ENCODE peak calls at places on chromosomes 1 and 21, in four cellular contexts. N is mesenchymal stem cell, V is H9, A is IMR-90. W is an unnamed sample.

GRCh38 chr1:181137217-181137743 is 48.8 kb downstream of the IER5 start:
- DNase-seq in V (no peak), N (no peak), A (no peak), W (no peak)

GRCh38 chr1:223531742-223532341 is 133.7 kb downstream of the CAPN8 start:
- DNase-seq in A (peak; percentile 19), V (peak; percentile 77), N (peak; percentile 23), W (peak; percentile 44)

GRCh38 chr1:181036107-181036843 is 2.5 kb downstream of the MR1 start:
- DNase-seq in A (no peak), V (no peak), N (no peak), W (no peak)

GRCh38 chr1:168085401-168085872 is 51.3 kb downstream of the GPR161 start:
- DNase-seq in A (no peak), V (no peak), N (no peak), W (no peak)

GRCh38 chr1:44721521-44722361 is 9.2 kb downstream of the RNU5D-1 start:
- DNase-seq in N (peak; percentile 98), A (peak; percentile 91), V (peak; percentile 90), W (no peak)

GRCh38 chr1:35988237-35988636 is 57.3 kb downstream of the AGO3 start:
- DNase-seq in A (no peak), V (no peak), N (no peak), W (no peak)

GRCh38 chr1:87794788-87795614 is 466.3 kb downstream of the LMO4 start:
- DNase-seq in N (peak; percentile 52), A (peak; percentile 87), V (no peak), W (no peak)

GRCh38 chr21:36104306-36105300 is 30.3 kb upstream of the CBR3 start:
- DNase-seq in V (peak; percentile 72), N (peak; percentile 22), A (peak; percentile 26), W (peak; percentile 54)

GRCh38 chr1:1630965-1631792 is 794 bp upstream of the MMP23B start:
- DNase-seq in N (peak; percentile 37), A (no peak), V (peak; percentile 52), W (no peak)

GRCh38 chr1:196209983-196210382 is 398.3 kb downstream of the KCNT2 start:
- DNase-seq in A (no peak), N (peak; percentile 17), V (no peak), W (no peak)

GRCh38 chr1:232844791-232845190 is 39.6 kb downstream of the MAP10 start:
- DNase-seq in A (peak; percentile 76), V (no peak), N (peak; percentile 54), W (no peak)

GRCh38 chr1:160129046-160129445 is 13.5 kb downstream of the ATP1A2 start:
- DNase-seq in V (no peak), A (peak; percentile 38), N (peak; percentile 51), W (no peak)

GRCh38 chr1:2946291-2946690 is 75.0 kb upstream of the ACTRT2 start:
- DNase-seq in A (no peak), N (no peak), V (no peak), W (no peak)

GRCh38 chr1:110005971-110006370 is 21.4 kb downstream of the AHCYL1 start:
- DNase-seq in V (no peak), N (peak; percentile 40), A (peak; percentile 72), W (no peak)

GRCh38 chr1:61254629-61255323 is 172.4 kb downstream of the NFIA start:
- DNase-seq in N (peak; percentile 64), A (peak; percentile 18), V (no peak), W (no peak)

GRCh38 chr1:205791568-205792180 is 16.4 kb upstream of the RAB29 start:
- DNase-seq in V (peak; percentile 64), N (peak; percentile 52), A (peak; percentile 44), W (peak; percentile 63)

GRCh38 chr1:166490437-166490784 is 323.6 kb upstream of the FAM78B start:
- DNase-seq in V (no peak), N (no peak), A (no peak), W (no peak)

GRCh38 chr1:8083739-8084484 is 57.8 kb upstream of the ERRFI1 start:
- DNase-seq in A (peak; percentile 90), V (no peak), N (peak; percentile 92), W (no peak)

GRCh38 chr1:239125027-239125426 is 261.3 kb upstream of the CHRM3 start:
- DNase-seq in A (no peak), V (peak; percentile 65), N (peak; percentile 2), W (no peak)

GRCh38 chr1:155005076-155005971 is 2.7 kb downstream of the ZBTB7B start:
- DNase-seq in A (no peak), V (no peak), N (no peak), W (no peak)

GRCh38 chr21:46304955-46305354 is 18.7 kb downstream of the C21orf58 start:
- DNase-seq in A (no peak), V (no peak), N (no peak), W (no peak)

GRCh38 chr1:20732071-20732587 is 374 bp downstream of the SH2D5 start:
- DNase-seq in N (peak; percentile 75), A (peak; percentile 81), V (peak; percentile 94), W (peak; percentile 78)

GRCh38 chr1:59506952-59507351 is 210.1 kb downstream of the FGGY start:
- DNase-seq in N (peak; percentile 44), A (peak; percentile 40), V (no peak), W (no peak)

GRCh38 chr1:230753586-230754251 is 6.5 kb downstream of the CAPN9 start:
- DNase-seq in V (peak; percentile 93), N (peak; percentile 69), A (no peak), W (peak; percentile 37)

GRCh38 chr1:910881-911721 is 12.6 kb upstream of the SAMD11 start:
- DNase-seq in V (no peak), N (no peak), A (peak; percentile 31), W (no peak)

GRCh38 chr1:220487297-220487820 is 40.6 kb upstream of the MARK1 start:
- DNase-seq in N (peak; percentile 45), A (peak; percentile 20), V (no peak), W (peak; percentile 29)

GRCh38 chr1:54465351-54465811 is 59.2 kb upstream of the SSBP3 start:
- DNase-seq in A (no peak), V (no peak), N (no peak), W (no peak)

GRCh38 chr1:67430358-67431155 is at the start of gene SERBP1:
- DNase-seq in A (peak; percentile 96), N (peak; percentile 97), V (peak; percentile 98), W (peak; percentile 96)

GRCh38 chr1:219476116-219476515 is 136.8 kb downstream of the ZC3H11B start:
- DNase-seq in A (no peak), N (no peak), V (no peak), W (no peak)

GRCh38 chr1:35708179-35708891 is 10.3 kb downstream of the C1orf216 start:
- DNase-seq in N (no peak), A (no peak), V (peak; percentile 67), W (no peak)

GRCh38 chr1:234699795-234700665 is 90.1 kb upstream of the IRF2BP2 start:
- DNase-seq in V (peak; percentile 15), A (peak; percentile 74), N (peak; percentile 95), W (no peak)

GRCh38 chr1:28545246-28545628 is 7.6 kb upstream of the TRNAU1AP start:
- DNase-seq in N (no peak), A (no peak), V (no peak), W (no peak)

DNA sequence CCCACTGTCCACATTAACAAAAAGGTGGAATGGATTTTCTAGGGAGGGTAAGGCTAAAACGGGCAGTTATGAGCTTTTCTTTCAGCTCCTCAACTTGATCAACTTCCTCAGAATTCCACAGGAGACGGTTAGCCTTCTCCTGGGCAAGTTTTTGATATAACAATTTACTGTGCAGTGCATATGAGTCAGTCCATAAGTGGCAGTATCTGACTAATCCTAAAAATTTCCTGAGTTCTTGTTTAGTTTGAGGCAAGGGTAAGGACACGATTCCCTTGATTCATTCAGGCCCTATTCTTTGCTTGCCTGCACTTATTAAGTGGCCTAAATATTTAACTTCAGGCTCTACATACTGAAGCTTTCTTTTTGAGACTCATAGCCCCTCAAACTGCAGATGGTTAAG is 6.2 kb upstream of the AADACL3 start:
- DNase-seq in V (no peak), N (no peak), A (no peak), W (no peak)
- H2BK120ac ChIP-seq in V (no peak overlapping the region), N (no peak overlapping the region), A (no peak overlapping the region), W (no peak overlapping the region)

GRCh38 chr1:203789966-203790365 is 5.5 kb upstream of the ZBED6 start:
- DNase-seq in V (no peak), N (no peak), A (no peak), W (no peak)
- H4K8ac ChIP-seq in V (no peak overlapping the region), N (no peak overlapping the region), A (no peak overlapping the region), W (no peak overlapping the region)

DNA sequence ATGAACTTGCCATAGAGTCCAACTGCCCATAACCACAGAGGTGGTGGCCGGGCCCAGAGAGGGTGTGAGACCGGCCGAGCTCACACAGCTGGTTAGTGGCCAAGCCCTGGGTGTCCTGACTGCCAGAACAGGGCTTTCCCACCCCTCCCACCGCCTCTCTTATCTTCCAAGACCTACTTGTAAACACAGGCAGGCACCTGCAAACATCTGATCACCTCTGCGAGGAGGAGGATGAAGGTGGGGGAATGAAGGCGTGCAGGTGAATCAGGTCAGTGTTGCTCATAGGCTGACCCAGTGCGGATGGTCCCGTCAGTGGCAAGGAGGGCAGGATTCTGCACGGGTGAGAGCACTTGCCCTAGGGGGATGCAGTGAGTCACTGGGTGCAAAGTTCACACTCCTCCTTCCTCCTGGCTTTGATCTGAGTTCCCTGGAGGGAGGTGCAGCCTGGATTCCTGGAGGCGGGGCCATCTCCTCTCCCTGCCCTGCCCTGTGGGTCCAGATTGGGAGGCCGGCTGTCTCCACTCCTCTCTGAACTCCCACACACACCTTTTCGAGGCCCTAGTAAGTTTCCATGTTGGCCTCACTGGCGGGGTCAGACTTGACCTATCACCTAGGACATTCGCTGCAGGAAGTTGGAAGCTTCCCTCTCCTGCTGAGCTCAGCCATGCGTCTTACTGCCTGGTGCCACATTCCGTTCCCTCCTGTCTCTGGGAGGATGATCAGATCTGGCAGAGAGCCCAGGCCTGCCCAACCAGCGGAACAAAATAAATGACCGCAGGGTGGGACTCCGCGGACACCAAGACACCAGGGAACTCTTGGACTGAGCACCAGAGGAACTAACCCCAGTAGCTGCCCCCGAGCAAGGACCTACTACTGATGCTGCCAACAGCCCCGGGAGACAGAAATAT is 7.3 kb downstream of the UQCRHL start:
- DNase-seq in N (peak; percentile 65), V (peak; percentile 79), A (peak; percentile 31), W (no peak)
- H4K91ac ChIP-seq in N (peak overlapping the region; percentile 89), V (no peak overlapping the region), A (peak overlapping the region; percentile 98), W (no peak overlapping the region)

GRCh38 chr1:22257286-22258275 is 114.7 kb upstream of the WNT4 start:
- DNase-seq in V (no peak), A (no peak), N (peak; percentile 84), W (no peak)
- H2BK120ac ChIP-seq in V (no peak overlapping the region), A (peak overlapping the region; percentile 75), N (peak overlapping the region; percentile 97), W (no peak overlapping the region)